ENCODE peak calls at places on chromosomes 6 and 20, in five cellular contexts. S is HCT116, G is HepG2, A is K562, M is GM12878. X is an unnamed sample.

GRCh38 chr20:33685328-33686007 is 717 bp downstream of the E2F1 start:
- DNase-seq in G (peak; percentile 71), A (peak; percentile 89), S (no peak), M (peak; percentile 62), X (no peak)

GRCh38 chr6:53887318-53887717 is 92.5 kb downstream of the LRRC1 start:
- DNase-seq in M (no peak), G (no peak), S (no peak), A (no peak), X (no peak)

GRCh38 chr20:23641936-23642751 is 4.4 kb upstream of the CST3 start:
- DNase-seq in A (no peak), S (no peak), G (no peak), M (no peak), X (no peak)

GRCh38 chr20:46562009-46562372 is 11.5 kb upstream of the OCSTAMP start:
- DNase-seq in G (no peak), M (no peak), A (no peak), S (no peak), X (no peak)

GRCh38 chr20:37939701-37940151 is 36.8 kb downstream of the VSTM2L start:
- DNase-seq in A (no peak), S (no peak), M (no peak), G (no peak), X (peak; percentile 42)

GRCh38 chr6:39791311-39791710 is 865 bp upstream of the DAAM2 start:
- DNase-seq in A (no peak), M (no peak), G (peak; percentile 22), S (no peak), X (no peak)

GRCh38 chr6:5673016-5673415 is 333.7 kb downstream of the NRN1 start:
- DNase-seq in M (no peak), A (no peak), G (no peak), S (no peak), X (no peak)

GRCh38 chr20:44171775-44172571 is 15.0 kb downstream of the JPH2 start:
- DNase-seq in A (no peak), S (no peak), G (no peak), M (no peak), X (no peak)

GRCh38 chr6:145214570-145214969 is 520.8 kb downstream of the EPM2A start:
- DNase-seq in M (no peak), S (peak; percentile 36), G (peak; percentile 47), A (no peak), X (no peak)

GRCh38 chr6:41713650-41714291 is 21.6 kb downstream of the TFEB start:
- DNase-seq in G (no peak), M (peak; percentile 81), S (no peak), A (no peak), X (no peak)

GRCh38 chr6:5672581-5673011 is 334.1 kb downstream of the NRN1 start:
- DNase-seq in A (peak; percentile 45), M (no peak), S (no peak), G (no peak), X (no peak)

DNA sequence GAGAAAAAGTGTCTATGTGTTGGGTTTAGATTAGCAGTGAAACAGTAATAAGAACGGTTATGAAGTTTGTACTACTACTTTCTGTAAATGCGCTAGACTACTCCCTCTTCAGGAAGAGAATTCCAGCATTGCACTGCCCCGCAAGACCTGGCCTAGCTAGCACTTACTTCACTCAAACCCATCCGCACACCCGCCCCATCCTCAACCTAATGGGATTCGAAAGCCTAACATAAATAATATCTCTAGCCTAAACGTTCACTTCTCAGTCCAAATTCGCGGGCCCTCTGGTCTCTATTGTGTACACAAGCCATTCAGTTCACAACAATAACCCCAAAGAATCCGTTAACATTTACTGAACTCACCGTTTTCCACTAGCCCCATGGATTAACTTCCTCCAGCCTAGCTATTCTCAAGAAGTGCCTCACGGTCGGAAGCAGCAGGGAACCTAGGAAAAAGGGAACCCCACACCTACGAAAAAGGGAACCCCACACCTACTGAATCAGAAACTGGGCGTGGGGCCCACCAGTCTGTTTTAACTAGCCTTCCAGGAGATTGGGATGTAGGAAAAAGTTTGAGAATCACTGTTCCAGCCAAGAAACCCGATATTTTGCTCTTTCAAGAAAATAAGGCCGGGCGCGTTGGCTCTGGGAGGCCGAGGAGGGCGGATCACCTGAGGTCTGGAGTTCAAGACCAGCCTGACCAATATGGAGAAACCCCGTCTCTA is 45.4 kb upstream of the BTN3A2 start:
- DNase-seq in G (no peak), A (no peak), M (no peak), S (no peak), X (no peak)
- TF ChIP-seq CTCF in G (peak; percentile 43), A (peak; percentile 31), M (no peak), S (no peak), X (peak; percentile 9)

GRCh38 chr6:166046982-166047381 is 120.7 kb downstream of the TBXT start:
- DNase-seq in G (no peak), A (no peak), S (no peak), M (no peak), X (no peak)

GRCh38 chr6:166045173-166045957 is 122.3 kb downstream of the TBXT start:
- DNase-seq in S (no peak), G (no peak), M (no peak), A (no peak), X (no peak)

GRCh38 chr6:166041277-166041676 is 126.4 kb downstream of the TBXT start:
- DNase-seq in A (no peak), S (no peak), G (no peak), M (no peak), X (no peak)

GRCh38 chr6:166050559-166050958 is 117.1 kb downstream of the TBXT start:
- DNase-seq in S (no peak), G (no peak), A (no peak), M (no peak), X (no peak)

GRCh38 chr6:166046232-166046631 is 121.4 kb downstream of the TBXT start:
- DNase-seq in G (no peak), M (no peak), A (no peak), S (no peak), X (no peak)
- TF ChIP-seq ZNF274 in G (no peak), M (no peak), A (no peak), S (no peak), X (no peak)

GRCh38 chr20:7362601-7363000 is 577.7 kb downstream of the HAO1 start:
- DNase-seq in A (no peak), M (no peak), S (no peak), G (no peak), X (no peak)

GRCh38 chr20:7355056-7355455 is 585.2 kb downstream of the HAO1 start:
- DNase-seq in A (no peak), S (no peak), M (no peak), G (no peak), X (no peak)

GRCh38 chr20:7359739-7360138 is 580.5 kb downstream of the HAO1 start:
- DNase-seq in G (no peak), M (no peak), A (no peak), S (no peak), X (no peak)

GRCh38 chr20:7361321-7361720 is 578.9 kb downstream of the HAO1 start:
- DNase-seq in A (no peak), G (no peak), S (no peak), M (no peak), X (no peak)

GRCh38 chr20:7358670-7359069 is 581.6 kb downstream of the HAO1 start:
- DNase-seq in S (no peak), M (no peak), G (no peak), A (no peak), X (no peak)
- TF ChIP-seq CTCF in S (no peak), M (no peak), G (peak; percentile 24), A (no peak), X (peak; percentile 65)

GRCh38 chr6:31970604-31971271 is 1.2 kb downstream of the DXO start:
- DNase-seq in A (no peak), G (no peak), S (no peak), M (no peak), X (no peak)
- TF ChIP-seq ZNF274 in A (no peak), G (no peak), S (no peak), M (no peak), X (no peak)

GRCh38 chr6:119317007-119317406 is 32.6 kb downstream of the MAN1A1 start:
- DNase-seq in G (no peak), S (no peak), A (no peak), M (no peak), X (no peak)

GRCh38 chr6:119318176-119318575 is 31.4 kb downstream of the MAN1A1 start:
- DNase-seq in S (no peak), M (no peak), G (no peak), A (no peak), X (no peak)

GRCh38 chr6:119322034-119322433 is 27.5 kb downstream of the MAN1A1 start:
- DNase-seq in S (no peak), A (no peak), M (no peak), G (no peak), X (no peak)

GRCh38 chr6:119319694-119320093 is 29.9 kb downstream of the MAN1A1 start:
- DNase-seq in A (no peak), G (no peak), S (no peak), M (no peak), X (no peak)

DNA sequence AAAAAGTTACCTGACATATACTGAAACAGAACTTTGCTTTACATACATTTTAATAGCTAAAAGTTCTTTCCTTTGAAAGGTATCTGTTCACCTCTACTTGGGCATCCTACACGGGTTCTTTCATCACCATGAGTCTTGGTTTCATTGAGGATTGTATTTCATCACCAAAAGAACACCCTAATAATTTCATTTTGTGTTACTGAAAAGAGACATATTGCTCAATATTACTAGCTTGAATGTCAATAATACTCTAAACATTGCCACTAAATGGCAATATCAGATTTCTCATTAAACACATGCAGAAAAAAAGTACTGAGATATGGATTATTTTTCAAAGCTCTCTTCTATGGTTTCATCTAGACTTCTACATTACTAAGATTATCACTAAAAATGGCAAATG is 30.8 kb downstream of the MAN1A1 start:
- DNase-seq in G (no peak), A (no peak), M (no peak), S (no peak), X (no peak)
- TF ChIP-seq CTCF in G (no peak), A (no peak), M (no peak), S (no peak), X (no peak)